ENCODE peak calls at places on chromosomes 2 and 18, in nine cellular contexts. V is RWPE1, C is sigmoid colon, E is fibroblast of lung, S is neuronal stem cell, D is HL-60, K is AG04450, I is foreskin keratinocyte, F is GM23248. O is an unnamed sample.
A peak's percentile ranks its signal among the peaks of the same experiment; 100 is the strongest.

GRCh38 chr18:44731160-44731865 is 50.6 kb downstream of the SETBP1 start:
- DNase-seq in V (no peak), C (no peak), E (no peak), S (no peak), D (peak; percentile 35), K (no peak), I (no peak), F (no peak), O (no peak)

GRCh38 chr2:190119948-190120347 is 57.4 kb upstream of the MSTN start:
- DNase-seq in V (no peak), C (no peak), E (peak; percentile 19), S (no peak), D (no peak), K (no peak), I (no peak), F (peak; percentile 15), O (peak; percentile 32)

GRCh38 chr2:216319771-216320170 is 52.5 kb downstream of the MARCHF4 start:
- DNase-seq in V (no peak), C (no peak), E (no peak), S (no peak), D (no peak), K (no peak), I (no peak), F (peak; percentile 78), O (no peak)

GRCh38 chr2:191620144-191620543 is 57.8 kb upstream of the NABP1 start:
- DNase-seq in V (no peak), C (no peak), E (no peak), S (no peak), D (no peak), K (peak; percentile 16), I (peak; percentile 42), F (peak; percentile 59), O (no peak)

GRCh38 chr18:50289103-50289433 is 1.6 kb upstream of the CXXC1 start:
- DNase-seq in V (no peak), C (peak; percentile 65), E (no peak), S (no peak), D (no peak), K (no peak), I (no peak), F (no peak), O (no peak)

GRCh38 chr2:226114436-226114835 is 685.2 kb downstream of the IRS1 start:
- DNase-seq in V (no peak), C (no peak), E (peak; percentile 63), S (no peak), D (no peak), K (no peak), I (no peak), F (no peak), O (no peak)

GRCh38 chr2:201813996-201814845 is 7.9 kb downstream of the CDK15 start:
- DNase-seq in V (no peak), C (no peak), E (peak; percentile 61), S (no peak), D (no peak), K (no peak), I (no peak), F (no peak), O (no peak)

GRCh38 chr2:228767196-228767595 is 503.9 kb downstream of the PID1 start:
- DNase-seq in V (no peak), C (no peak), E (peak; percentile 65), S (no peak), D (no peak), K (no peak), I (no peak), F (peak; percentile 81), O (no peak)

GRCh38 chr18:77140439-77141109 is 8.0 kb upstream of the MBP start:
- DNase-seq in V (no peak), C (peak; percentile 78), E (no peak), S (no peak), D (no peak), K (no peak), I (peak; percentile 6), F (no peak), O (peak; percentile 61)

GRCh38 chr18:77143196-77143595 is 10.6 kb upstream of the MBP start:
- DNase-seq in V (no peak), C (no peak), E (no peak), S (no peak), D (no peak), K (no peak), I (no peak), F (no peak), O (no peak)

GRCh38 chr18:77139619-77140018 is 7.0 kb upstream of the MBP start:
- DNase-seq in V (no peak), C (no peak), E (no peak), S (no peak), D (no peak), K (no peak), I (no peak), F (no peak), O (no peak)

GRCh38 chr18:77140030-77140429 is 7.4 kb upstream of the MBP start:
- DNase-seq in V (no peak), C (no peak), E (no peak), S (no peak), D (no peak), K (no peak), I (no peak), F (no peak), O (no peak)

DNA sequence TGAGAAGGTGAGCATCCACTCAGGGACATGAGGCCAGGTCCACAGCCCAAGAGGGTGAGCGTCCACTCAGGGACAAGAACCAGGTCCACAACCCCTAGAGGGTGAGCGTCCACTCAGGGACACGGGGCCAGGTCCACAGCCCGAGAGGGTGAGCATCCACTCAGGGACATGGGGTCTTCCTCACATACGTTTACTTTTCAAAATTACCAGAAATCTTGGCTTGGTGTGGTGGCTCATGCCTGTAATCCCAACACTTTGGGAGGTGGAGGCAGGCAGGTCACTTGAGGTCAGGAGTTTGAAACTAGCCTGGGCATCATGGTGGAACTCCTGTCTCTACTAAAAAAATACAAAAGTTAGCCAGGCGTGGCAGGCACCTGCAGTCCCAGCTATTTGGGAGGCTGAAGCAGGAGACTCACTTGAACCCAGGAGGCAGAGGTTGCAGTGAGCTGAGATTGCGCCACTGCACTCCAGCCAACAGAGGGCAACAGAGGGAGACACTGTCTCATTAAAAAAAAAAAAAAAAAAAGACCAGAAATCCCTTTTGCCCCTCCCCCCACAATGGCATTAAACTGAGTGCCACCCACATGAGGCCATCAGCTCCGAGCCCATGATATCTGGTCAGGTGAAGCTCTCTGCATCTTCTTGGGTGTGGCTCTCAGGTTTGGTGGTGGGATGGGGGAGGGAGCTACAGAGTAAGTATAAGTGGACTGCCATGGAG is 9.0 kb upstream of the MBP start:
- DNase-seq in V (no peak), C (no peak), E (no peak), S (no peak), D (no peak), K (no peak), I (no peak), F (no peak), O (no peak)
- H3K27ac ChIP-seq in V (peak overlapping the region; percentile 53), C (no peak overlapping the region), E (no peak overlapping the region), S (no peak overlapping the region), D (no peak overlapping the region), K (no peak overlapping the region), I (no peak overlapping the region), F (no peak overlapping the region), O (no peak overlapping the region)

GRCh38 chr2:61275575-61276184 is 113.7 kb downstream of the C2orf74 start:
- DNase-seq in V (no peak), C (no peak), E (no peak), S (no peak), D (no peak), K (no peak), I (no peak), F (no peak), O (no peak)

GRCh38 chr2:61277756-61278155 is 115.8 kb downstream of the C2orf74 start:
- DNase-seq in V (no peak), C (no peak), E (no peak), S (no peak), D (no peak), K (no peak), I (no peak), F (no peak), O (no peak)

GRCh38 chr2:61266653-61267505 is 104.9 kb downstream of the C2orf74 start:
- DNase-seq in V (no peak), C (no peak), E (no peak), S (no peak), D (no peak), K (no peak), I (no peak), F (no peak), O (no peak)

GRCh38 chr2:61268249-61268648 is 106.3 kb downstream of the C2orf74 start:
- DNase-seq in V (peak; percentile 15), C (no peak), E (no peak), S (no peak), D (no peak), K (no peak), I (peak; percentile 37), F (no peak), O (no peak)

GRCh38 chr2:61272421-61273070 is 110.6 kb downstream of the C2orf74 start:
- DNase-seq in V (no peak), C (no peak), E (no peak), S (no peak), D (no peak), K (no peak), I (no peak), F (peak; percentile 69), O (no peak)
- H3K27ac ChIP-seq in V (no peak overlapping the region), C (no peak overlapping the region), E (no peak overlapping the region), S (no peak overlapping the region), D (peak overlapping the region; percentile 11), K (no peak overlapping the region), I (no peak overlapping the region), F (peak overlapping the region; percentile 54), O (no peak overlapping the region)

DNA sequence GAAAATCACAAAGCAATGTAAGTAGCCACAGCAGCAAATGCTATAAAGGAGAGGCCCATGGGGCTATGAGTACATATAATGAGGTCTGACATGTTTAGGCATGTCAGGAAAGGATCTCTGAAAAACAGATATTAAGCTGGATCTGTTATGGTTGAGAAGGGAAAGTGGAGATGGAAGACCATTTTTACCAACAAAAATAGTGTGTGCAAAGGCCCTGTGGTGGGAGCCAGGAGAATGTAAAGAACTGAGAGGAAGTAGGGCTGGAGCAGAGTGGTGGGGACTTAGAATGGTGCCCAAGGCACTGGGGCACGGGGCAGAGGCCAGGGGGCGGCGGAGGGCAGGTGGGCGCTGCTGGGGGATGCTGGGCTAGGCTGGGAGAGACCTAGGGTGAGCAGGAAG is 5.1 kb upstream of the AGFG1 start:
- DNase-seq in V (peak; percentile 35), C (no peak), E (no peak), S (no peak), D (no peak), K (no peak), I (peak; percentile 54), F (no peak), O (no peak)
- H3K27ac ChIP-seq in V (peak overlapping the region; percentile 75), C (no peak overlapping the region), E (no peak overlapping the region), S (no peak overlapping the region), D (no peak overlapping the region), K (peak overlapping the region; percentile 85), I (peak overlapping the region; percentile 75), F (peak overlapping the region; percentile 83), O (peak overlapping the region; percentile 23)

GRCh38 chr2:28704621-28705020 is 47.0 kb upstream of the PPP1CB start:
- DNase-seq in V (no peak), C (no peak), E (no peak), S (no peak), D (no peak), K (no peak), I (no peak), F (no peak), O (no peak)

GRCh38 chr2:28698545-28698944 is 53.1 kb upstream of the PPP1CB start:
- DNase-seq in V (no peak), C (no peak), E (no peak), S (no peak), D (no peak), K (no peak), I (no peak), F (no peak), O (no peak)

GRCh38 chr2:28702887-28703286 is 48.7 kb upstream of the PPP1CB start:
- DNase-seq in V (no peak), C (no peak), E (no peak), S (no peak), D (no peak), K (no peak), I (no peak), F (no peak), O (no peak)

GRCh38 chr2:28705743-28706142 is 45.9 kb upstream of the PPP1CB start:
- DNase-seq in V (no peak), C (no peak), E (no peak), S (no peak), D (no peak), K (no peak), I (no peak), F (no peak), O (no peak)

GRCh38 chr2:28702415-28702859 is 49.2 kb upstream of the PPP1CB start:
- DNase-seq in V (no peak), C (peak; percentile 83), E (no peak), S (no peak), D (no peak), K (no peak), I (no peak), F (no peak), O (no peak)
- H3K27ac ChIP-seq in V (no peak overlapping the region), C (peak overlapping the region; percentile 71), E (no peak overlapping the region), S (no peak overlapping the region), D (peak overlapping the region; percentile 31), K (no peak overlapping the region), I (no peak overlapping the region), F (no peak overlapping the region), O (no peak overlapping the region)